ENCODE peak calls at places on chromosome 9, in seven cellular contexts. E is fibroblast of the conjunctiva, X is GM10248, F is activated T-cell treated with anti-CD3 and anti-CD28 coated beads for 1 hour, L is nucleus accumbens, D is COR-L47, B is chondrocyte. N is an unnamed sample.

GRCh38 chr9:136143215-136144001 is 24.7 kb upstream of the TMEM250 start:
- DNase-seq in E (no peak), B (no peak), L (no peak), F (no peak), X (no peak), D (peak; percentile 63), N (no peak)

GRCh38 chr9:94824913-94825619 is 98.6 kb downstream of the AOPEP start:
- DNase-seq in X (no peak), L (no peak), E (no peak), B (no peak), F (no peak), D (no peak), N (no peak)

GRCh38 chr9:68706579-68707201 is 1.6 kb downstream of the PIP5K1B start:
- DNase-seq in L (no peak), D (no peak), B (no peak), E (no peak), X (peak; percentile 54), F (no peak), N (no peak)

GRCh38 chr9:15333376-15333881 is 26.4 kb upstream of the TTC39B start:
- DNase-seq in B (no peak), X (no peak), F (no peak), L (no peak), E (no peak), D (no peak), N (no peak)

GRCh38 chr9:116276651-116277121 is 123.1 kb downstream of the PAPPA start:
- DNase-seq in E (no peak), F (no peak), B (no peak), X (no peak), D (no peak), L (no peak), N (no peak)

GRCh38 chr9:92968081-92968480 is 20.8 kb downstream of the FGD3 start:
- DNase-seq in F (no peak), B (no peak), D (no peak), X (no peak), L (no peak), E (no peak), N (no peak)

GRCh38 chr9:109797006-109797405 is 17.0 kb downstream of the PALM2AKAP2 start:
- DNase-seq in F (no peak), E (no peak), B (no peak), D (no peak), L (no peak), X (no peak), N (no peak)

GRCh38 chr9:130310456-130310855 is 44.9 kb downstream of the HMCN2 start:
- DNase-seq in D (no peak), X (no peak), L (no peak), B (no peak), E (no peak), F (no peak), N (no peak)

GRCh38 chr9:78221425-78221824 is 14.4 kb upstream of the CEP78 start:
- DNase-seq in D (no peak), E (no peak), X (no peak), B (no peak), F (no peak), L (no peak), N (no peak)

GRCh38 chr9:84323777-84324317 is 16.7 kb downstream of the SLC28A3 start:
- DNase-seq in X (no peak), L (no peak), D (no peak), E (no peak), F (no peak), B (no peak), N (no peak)

GRCh38 chr9:36316629-36317317 is 58.5 kb upstream of the GNE start:
- DNase-seq in B (no peak), L (peak; percentile 82), F (no peak), E (no peak), X (no peak), D (no peak), N (no peak)